ENCODE peak calls at places on chromosomes 2 and 18, in ten cellular contexts. A, Y, M, G, P, I, O, X, C and K are unnamed samples.

GRCh38 chr2:145985517-145985916 is 1465.6 kb upstream of the ZEB2 start:
- DNase-seq in P (no peak), O (no peak), I (no peak), C (no peak), M (no peak), Y (no peak), X (no peak), G (peak), A (no peak), K (no peak)

GRCh38 chr2:185337033-185337432 is 401.6 kb upstream of the FSIP2 start:
- DNase-seq in G (no peak), O (no peak), P (no peak), X (no peak), Y (no peak), I (no peak), C (no peak), A (no peak), M (no peak), K (no peak)

GRCh38 chr2:206296128-206296527 is 21.7 kb downstream of the ZDBF2 start:
- DNase-seq in I (no peak), P (no peak), M (no peak), G (peak), Y (no peak), O (no peak), A (peak), C (no peak), X (no peak), K (no peak)

GRCh38 chr2:112843288-112843687 is 6.7 kb upstream of the IL1B start:
- DNase-seq in I (no peak), X (no peak), G (no peak), C (no peak), O (no peak), Y (no peak), M (no peak), A (no peak), P (no peak), K (no peak)

GRCh38 chr2:97736185-97736584 is 22.8 kb downstream of the ZAP70 start:
- DNase-seq in M (no peak), C (no peak), O (no peak), A (no peak), I (no peak), P (no peak), X (no peak), Y (no peak), G (no peak), K (no peak)

GRCh38 chr18:50051288-50051687 is 143.7 kb downstream of the MYO5B start:
- DNase-seq in A (no peak), P (no peak), M (peak), C (no peak), I (no peak), Y (no peak), O (no peak), G (no peak), X (no peak), K (no peak)

GRCh38 chr2:230158468-230158867 is 61.3 kb downstream of the SP110 start:
- DNase-seq in C (no peak), P (no peak), O (no peak), X (no peak), A (no peak), Y (no peak), M (no peak), G (no peak), I (no peak), K (no peak)

GRCh38 chr2:230627806-230628724 is 84.6 kb upstream of the CAB39 start:
- DNase-seq in G (peak), P (no peak), C (no peak), X (peak), O (no peak), M (peak), A (peak), I (no peak), Y (no peak), K (no peak)

GRCh38 chr2:126864861-126865260 is 33.8 kb upstream of the TEX51 start:
- DNase-seq in A (no peak), P (no peak), I (no peak), G (no peak), Y (no peak), O (no peak), X (no peak), C (no peak), M (no peak), K (no peak)

GRCh38 chr2:199463000-199463692 is 5.4 kb upstream of the SATB2 start:
- DNase-seq in M (peak), O (no peak), G (peak), A (no peak), P (peak), X (peak), C (no peak), Y (peak), I (peak), K (no peak)

GRCh38 chr18:11501352-11501751 is 108.0 kb upstream of the SLC35G4 start:
- DNase-seq in X (no peak), A (no peak), M (peak), I (no peak), C (no peak), Y (no peak), P (no peak), O (no peak), G (no peak), K (no peak)

GRCh38 chr2:152395132-152396024 is 60.4 kb downstream of the FMNL2 start:
- DNase-seq in G (peak), M (no peak), C (no peak), I (no peak), O (no peak), P (no peak), Y (no peak), A (peak), X (no peak), K (no peak)

GRCh38 chr18:46098616-46098933 is 479 bp upstream of the ATP5F1A start:
- DNase-seq in O (no peak), I (no peak), M (no peak), G (no peak), C (no peak), Y (no peak), A (no peak), X (no peak), P (no peak), K (no peak)